ENCODE peak calls at places on chromosomes 3 and 15, in five cellular contexts. C is HepG2, V is SK-N-SH, B is K562, S is HEK293T. K is an unnamed sample.

GRCh38 chr15:58797505-58797904 is 26.4 kb downstream of the MINDY2 start:
- DNase-seq in C (no peak), V (no peak), B (no peak), S (no peak), K (no peak)

GRCh38 chr15:90807074-90807646 is 61.2 kb upstream of the FURIN start:
- DNase-seq in C (no peak), V (no peak), B (no peak), S (no peak), K (no peak)

GRCh38 chr3:105427332-105427731 is 60.6 kb downstream of the ALCAM start:
- DNase-seq in C (no peak), V (no peak), B (no peak), S (no peak), K (no peak)

GRCh38 chr15:60006203-60006782 is 2.2 kb downstream of the FOXB1 start:
- DNase-seq in C (no peak), V (peak; percentile 40), B (peak; percentile 56), S (peak; percentile 57), K (no peak)

GRCh38 chr3:177498037-177498857 is 301.0 kb upstream of the TBL1XR1 start:
- DNase-seq in C (no peak), V (no peak), B (no peak), S (no peak), K (no peak)

GRCh38 chr3:12400795-12401194 is 83.5 kb upstream of the TSEN2 start:
- DNase-seq in C (no peak), V (no peak), B (no peak), S (no peak), K (no peak)

GRCh38 chr3:42601898-42602581 is 1.6 kb downstream of the NKTR start:
- DNase-seq in C (peak; percentile 39), V (no peak), B (no peak), S (no peak), K (no peak)

GRCh38 chr3:14663396-14663795 is 11.5 kb upstream of the C3orf20 start:
- DNase-seq in C (no peak), V (no peak), B (no peak), S (no peak), K (no peak)

GRCh38 chr15:55942332-55942731 is 51.1 kb downstream of the NEDD4 start:
- DNase-seq in C (no peak), V (no peak), B (no peak), S (no peak), K (no peak)

GRCh38 chr3:31562525-31562924 is 29.8 kb downstream of the STT3B start:
- DNase-seq in C (no peak), V (no peak), B (peak; percentile 26), S (peak; percentile 18), K (no peak)

GRCh38 chr3:169383770-169384169 is 279.7 kb downstream of the MECOM start:
- DNase-seq in C (no peak), V (no peak), B (no peak), S (no peak), K (no peak)

GRCh38 chr3:184379375-184380209 is at the start of gene CHRD:
- DNase-seq in C (no peak), V (no peak), B (no peak), S (no peak), K (no peak)

GRCh38 chr3:4818164-4818563 is 161.1 kb upstream of the BHLHE40 start:
- DNase-seq in C (no peak), V (no peak), B (no peak), S (no peak), K (no peak)

GRCh38 chr3:100104442-100104798 is 9.9 kb downstream of the FILIP1L start:
- DNase-seq in C (no peak), V (no peak), B (no peak), S (no peak), K (no peak)

GRCh38 chr3:138435840-138436239 is 1.4 kb downstream of the ESYT3 start:
- DNase-seq in C (no peak), V (no peak), B (no peak), S (no peak), K (no peak)
- TF ChIP-seq FOXM1 in C (no peak), V (no peak), B (no peak), S (no peak), K (no peak)

DNA sequence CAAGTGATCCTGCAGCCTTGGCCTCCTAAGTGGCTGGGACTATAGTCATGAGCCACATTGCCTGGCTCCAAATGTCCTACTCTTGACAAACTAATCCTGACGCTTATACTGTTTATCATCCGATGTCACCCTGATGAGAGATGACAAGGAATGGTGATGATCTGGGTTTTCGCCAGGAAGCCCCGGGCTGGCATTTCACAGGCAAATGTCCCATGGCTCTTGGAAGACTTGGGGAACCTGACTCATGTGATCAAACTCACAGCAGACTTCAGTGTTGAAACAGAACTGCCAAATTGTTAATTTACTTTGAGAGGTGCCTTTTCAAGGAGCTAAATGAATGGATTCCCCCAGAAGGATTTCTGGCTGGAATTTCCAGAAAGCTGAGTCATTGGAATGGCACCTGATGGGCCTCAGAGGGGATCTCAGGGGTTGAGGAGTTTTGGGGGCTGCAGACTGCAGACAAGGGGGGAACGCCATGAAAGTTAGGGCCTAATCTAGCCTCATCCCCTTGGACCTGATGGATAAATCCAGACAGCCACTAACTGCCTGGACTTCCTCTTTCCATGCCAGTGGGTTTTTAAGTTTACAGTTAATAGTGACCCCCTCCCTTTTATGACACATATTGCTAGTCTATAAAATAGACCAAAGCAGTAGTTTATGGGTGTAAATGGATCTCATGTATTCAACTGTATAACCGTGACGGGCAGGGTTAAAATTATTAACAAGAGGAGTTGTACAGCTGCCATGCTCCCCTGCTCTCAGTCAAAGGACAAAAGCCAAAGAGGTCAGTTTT is 146.6 kb downstream of the CHSY1 start:
- DNase-seq in C (no peak), V (no peak), B (no peak), S (no peak), K (no peak)
- TF ChIP-seq FOXM1 in C (no peak), V (no peak), B (no peak), S (no peak), K (no peak)

GRCh38 chr3:50264964-50265485 is 3.9 kb upstream of the SEMA3B start:
- DNase-seq in C (no peak), V (no peak), B (no peak), S (no peak), K (no peak)
- TF ChIP-seq FOXM1 in C (no peak), V (no peak), B (no peak), S (no peak), K (no peak)

GRCh38 chr15:70857547-70858265 is 3.7 kb upstream of the LARP6 start:
- DNase-seq in C (no peak), V (no peak), B (no peak), S (no peak), K (no peak)

GRCh38 chr15:70854669-70854976 is 666 bp upstream of the LARP6 start:
- DNase-seq in C (no peak), V (no peak), B (no peak), S (no peak), K (no peak)

GRCh38 chr15:70855764-70856163 is 1.8 kb upstream of the LARP6 start:
- DNase-seq in C (no peak), V (no peak), B (no peak), S (no peak), K (peak; percentile 39)

GRCh38 chr15:70856177-70856883 is 2.4 kb upstream of the LARP6 start:
- DNase-seq in C (no peak), V (no peak), B (no peak), S (no peak), K (no peak)

DNA sequence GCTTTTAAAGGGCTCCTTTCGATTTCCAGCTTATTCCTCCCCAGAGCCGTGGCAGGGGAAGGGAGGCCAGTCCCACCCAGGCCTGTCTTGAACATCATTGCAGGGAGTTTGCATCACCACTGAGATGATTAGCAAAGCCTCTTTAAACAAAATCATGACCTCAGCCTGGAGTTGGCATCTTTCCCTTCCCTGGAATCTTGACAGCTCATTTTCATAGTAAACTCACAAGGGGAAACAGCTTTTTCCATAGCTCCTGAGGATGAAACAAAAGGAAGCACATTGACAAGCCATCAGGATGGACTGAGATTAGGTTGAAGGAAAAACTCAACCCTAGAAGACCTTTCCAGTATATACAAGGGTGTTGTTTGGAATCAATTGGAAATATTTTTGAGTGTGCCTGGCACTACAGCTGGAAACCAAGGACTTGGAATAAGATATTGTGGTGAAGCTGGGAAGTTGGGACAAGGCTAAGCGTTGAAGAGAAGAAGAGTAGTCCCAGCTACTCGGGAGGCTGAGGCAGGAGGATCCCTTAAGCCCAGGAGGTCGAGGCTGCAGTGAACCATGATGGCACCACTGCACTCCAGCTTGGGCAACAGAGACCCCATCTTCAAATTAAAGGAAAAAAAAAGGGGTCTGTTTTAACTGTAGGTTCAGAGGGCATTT is 3.1 kb upstream of the LARP6 start:
- DNase-seq in C (no peak), V (no peak), B (no peak), S (no peak), K (no peak)
- TF ChIP-seq FOXM1 in C (no peak), V (peak; percentile 18), B (no peak), S (no peak), K (no peak)

DNA sequence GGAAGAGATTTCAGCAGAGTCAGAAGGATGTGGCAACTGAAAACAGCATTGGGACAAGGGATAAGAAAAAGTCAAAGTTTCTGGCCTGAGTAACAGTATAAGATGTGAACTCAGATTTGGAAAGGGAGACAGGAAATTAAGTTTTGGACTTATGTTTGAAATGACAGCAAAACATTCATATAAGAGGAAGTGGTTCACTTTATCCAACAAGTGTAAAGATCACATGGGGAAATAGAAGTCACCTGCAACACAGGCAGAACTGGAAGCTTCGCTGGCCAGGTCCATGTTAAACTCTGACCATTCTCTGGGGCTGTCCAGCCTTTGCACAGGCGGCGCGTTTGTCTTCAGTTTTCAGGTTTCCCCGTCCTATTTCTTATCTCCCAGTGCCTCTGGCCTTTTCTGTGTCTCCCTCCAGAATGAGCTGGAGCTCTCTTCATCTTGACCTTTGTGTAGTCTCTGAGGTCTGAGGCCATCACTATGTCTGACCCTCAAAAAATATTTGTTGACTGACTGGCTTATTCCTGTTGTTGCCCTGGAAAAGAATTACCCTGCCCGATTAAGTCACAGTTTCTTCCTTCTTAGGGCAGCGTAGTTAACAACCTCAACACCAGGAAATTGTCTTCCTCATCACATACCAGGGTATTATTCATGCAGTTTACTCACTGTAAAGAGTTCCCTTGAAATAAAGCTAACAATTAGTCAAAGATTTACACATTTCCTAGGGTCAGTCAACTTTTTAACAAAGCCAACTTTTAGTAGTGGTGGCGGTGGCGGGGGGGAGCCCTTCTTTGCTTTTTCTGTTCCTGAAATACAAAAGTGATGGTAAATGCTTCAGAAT is 1.0 kb upstream of the RASA2 start:
- DNase-seq in C (peak; percentile 25), V (no peak), B (peak; percentile 47), S (no peak), K (no peak)
- TF ChIP-seq FOXM1 in C (no peak), V (no peak), B (no peak), S (no peak), K (no peak)

K was measured in GM12878.